ENCODE peak calls at places on chromosome 20, in five cellular contexts. Q, X, H, B and V are unnamed samples.

GRCh38 chr20:51767867-51768758 is at the start of gene ATP9A:
- DNase-seq in Q (peak), X (no peak), H (peak), B (no peak), V (no peak)

GRCh38 chr20:3000852-3001523 is 42.4 kb upstream of the GNRH2 start:
- DNase-seq in Q (peak), X (no peak), H (peak), B (no peak), V (peak)

GRCh38 chr20:43540673-43541060 is 18.2 kb upstream of the SGK2 start:
- DNase-seq in Q (no peak), X (no peak), H (no peak), B (no peak), V (no peak)

GRCh38 chr20:8094845-8095244 is 37.2 kb upstream of the PLCB1 start:
- DNase-seq in Q (no peak), X (no peak), H (peak), B (peak), V (no peak)

GRCh38 chr20:58023781-58024180 is 204.7 kb downstream of the ANKRD60 start:
- DNase-seq in Q (no peak), X (no peak), H (no peak), B (no peak), V (no peak)

GRCh38 chr20:56614196-56614595 is 14.9 kb upstream of the TFAP2C start:
- DNase-seq in Q (no peak), X (no peak), H (no peak), B (no peak), V (no peak)

GRCh38 chr20:4681971-4682370 is 39.7 kb upstream of the PRND start:
- DNase-seq in Q (no peak), X (no peak), H (peak), B (no peak), V (no peak)

GRCh38 chr20:41668057-41668749 is 50.0 kb upstream of the CHD6 start:
- DNase-seq in Q (no peak), X (no peak), H (no peak), B (no peak), V (no peak)

GRCh38 chr20:7503501-7503900 is 436.8 kb downstream of the HAO1 start:
- DNase-seq in Q (no peak), X (no peak), H (no peak), B (no peak), V (no peak)

GRCh38 chr20:1274485-1275313 is 8.6 kb downstream of the SNPH start:
- DNase-seq in Q (peak), X (no peak), H (no peak), B (no peak), V (peak)

GRCh38 chr20:14555676-14556075 is 218.3 kb upstream of the FLRT3 start:
- DNase-seq in Q (no peak), X (no peak), H (no peak), B (no peak), V (no peak)

GRCh38 chr20:37856932-37857660 is 45.8 kb upstream of the VSTM2L start:
- DNase-seq in Q (no peak), X (no peak), H (peak), B (no peak), V (no peak)

GRCh38 chr20:62258499-62259293 is 20.4 kb downstream of the OSBPL2 start:
- DNase-seq in Q (no peak), X (no peak), H (peak), B (no peak), V (no peak)
- TF ChIP-seq MXI1 in Q (no peak), X (no peak), H (peak), B (no peak), V (no peak)

GRCh38 chr20:59253325-59253724 is 47.1 kb upstream of the EDN3 start:
- DNase-seq in Q (no peak), X (no peak), H (no peak), B (no peak), V (no peak)
- TF ChIP-seq MXI1 in Q (no peak), X (no peak), H (no peak), B (no peak), V (no peak)

DNA sequence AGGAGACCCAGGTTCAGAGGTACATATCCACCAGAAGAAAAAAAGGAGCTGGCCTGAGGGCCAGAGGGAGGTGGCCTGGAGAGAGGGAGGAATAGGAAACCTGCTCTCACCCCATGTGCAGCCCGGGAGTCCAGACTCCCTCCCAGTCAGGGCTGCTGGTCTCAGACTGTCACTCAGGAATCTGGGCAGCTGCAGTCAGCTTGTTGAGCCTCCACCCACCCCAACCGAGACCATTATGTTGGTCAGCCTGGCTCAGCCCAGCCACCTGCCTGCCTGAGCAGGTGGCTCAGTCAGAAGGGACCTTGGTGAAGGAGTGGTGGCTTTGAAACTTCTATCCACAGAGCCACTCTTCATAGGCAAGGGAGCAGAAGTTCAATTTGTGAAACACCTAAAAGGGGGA is 53.3 kb upstream of the EPB41L1 start:
- DNase-seq in Q (no peak), X (no peak), H (no peak), B (no peak), V (no peak)
- TF ChIP-seq MXI1 in Q (no peak), X (no peak), H (no peak), B (no peak), V (no peak)

DNA sequence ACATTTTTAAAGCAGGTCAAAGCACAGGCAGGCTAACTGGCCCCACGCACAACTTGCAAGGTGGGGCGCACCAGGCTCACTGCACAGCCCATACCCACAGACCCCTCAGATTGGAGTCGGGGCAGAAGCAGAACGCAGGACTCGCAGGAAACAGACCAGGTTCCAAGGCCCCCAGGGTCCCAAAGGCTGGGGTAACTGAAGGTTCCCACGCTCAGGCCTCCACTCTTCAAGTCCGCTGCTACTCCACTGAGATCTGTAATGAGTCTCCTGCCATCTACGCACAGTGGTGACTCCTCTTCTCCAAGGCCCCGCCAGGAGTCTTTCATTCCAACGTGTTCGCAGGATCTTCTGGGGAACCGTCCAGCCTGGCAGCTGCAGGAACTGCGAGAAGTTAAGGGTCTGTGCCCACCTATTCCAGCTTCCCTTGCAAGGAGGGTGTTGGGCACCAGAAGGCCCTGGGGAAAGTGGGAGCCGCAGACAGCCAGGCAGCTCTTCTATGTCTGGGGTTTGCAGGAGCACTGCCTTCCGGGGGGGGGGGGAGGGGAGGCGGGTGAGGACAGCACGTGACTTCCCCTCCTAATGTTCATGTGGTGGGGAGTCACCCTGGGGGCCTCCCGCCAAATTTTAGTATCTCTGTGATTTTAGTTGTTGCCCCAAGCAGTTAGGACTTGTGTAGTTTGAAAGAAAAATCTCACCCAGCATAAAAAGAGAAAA is 2.0 kb upstream of the TAF4 start:
- DNase-seq in Q (peak), X (no peak), H (no peak), B (no peak), V (no peak)
- TF ChIP-seq MXI1 in Q (no peak), X (no peak), H (no peak), B (no peak), V (no peak)

GRCh38 chr20:47618479-47618878 is 116.8 kb downstream of the NCOA3 start:
- DNase-seq in Q (no peak), X (no peak), H (no peak), B (no peak), V (no peak)

GRCh38 chr20:47620808-47621805 is 119.4 kb downstream of the NCOA3 start:
- DNase-seq in Q (peak), X (peak), H (peak), B (peak), V (peak)

GRCh38 chr20:47627540-47627939 is 125.9 kb downstream of the NCOA3 start:
- DNase-seq in Q (no peak), X (no peak), H (no peak), B (no peak), V (no peak)

DNA sequence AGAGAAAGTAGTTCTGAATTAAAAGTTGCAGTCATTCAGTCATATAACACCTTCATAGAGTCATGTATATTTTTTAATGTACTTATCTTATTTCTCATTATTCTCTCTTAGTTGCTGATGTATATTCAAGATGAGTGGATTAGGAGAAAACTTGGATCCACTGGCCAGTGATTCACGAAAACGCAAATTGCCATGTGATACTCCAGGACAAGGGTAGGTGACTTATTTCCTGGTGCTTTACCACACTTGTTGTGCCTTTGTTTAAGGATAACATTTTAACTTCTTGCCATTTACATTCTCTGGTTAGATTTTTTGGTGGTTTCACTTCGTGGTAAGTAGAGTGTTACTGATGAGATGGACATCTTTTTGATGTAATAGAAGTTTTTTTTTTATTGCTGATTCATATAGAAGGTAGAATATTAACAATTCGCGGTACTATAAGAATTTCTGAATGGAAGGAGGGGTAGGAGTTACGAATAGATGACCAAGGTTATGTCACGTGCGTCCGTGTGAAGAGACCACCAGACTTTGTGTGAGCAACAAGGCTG is 120.5 kb downstream of the NCOA3 start:
- DNase-seq in Q (no peak), X (no peak), H (peak), B (no peak), V (no peak)
- TF ChIP-seq MXI1 in Q (no peak), X (no peak), H (no peak), B (no peak), V (no peak)

GRCh38 chr20:49187330-49188100 is 619 bp downstream of the STAU1 start:
- DNase-seq in Q (peak), X (no peak), H (no peak), B (no peak), V (peak)
- TF ChIP-seq MXI1 in Q (peak), X (no peak), H (no peak), B (peak), V (peak)

DNA sequence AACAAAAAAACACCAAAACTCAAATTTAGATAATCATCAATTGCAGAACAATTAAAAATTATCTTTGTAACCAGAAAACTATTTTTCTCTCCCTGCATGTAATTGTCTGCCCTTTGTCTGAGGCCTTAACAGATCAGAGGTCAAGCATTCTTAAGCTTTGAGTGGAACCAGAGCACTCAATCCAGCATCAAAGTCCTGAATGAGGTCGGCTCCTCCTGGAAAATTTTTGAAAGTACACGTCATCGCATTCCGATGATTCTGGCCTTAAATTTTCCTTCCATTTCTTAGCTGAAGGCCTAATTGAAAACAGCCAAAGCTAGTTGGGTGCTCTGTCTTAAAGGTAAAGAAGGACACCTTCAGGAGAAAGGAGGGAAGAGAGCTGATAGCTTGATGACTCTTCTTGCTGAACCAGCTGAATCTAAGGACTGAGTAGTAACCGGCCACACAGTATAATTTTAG is 510.2 kb upstream of the SULF2 start:
- DNase-seq in Q (no peak), X (no peak), H (peak), B (peak), V (no peak)
- TF ChIP-seq MXI1 in Q (no peak), X (no peak), H (no peak), B (no peak), V (no peak)

GRCh38 chr20:36400901-36401300 is 94.8 kb downstream of the DLGAP4 start:
- DNase-seq in Q (peak), X (no peak), H (no peak), B (no peak), V (no peak)
- TF ChIP-seq MXI1 in Q (no peak), X (no peak), H (no peak), B (no peak), V (no peak)

GRCh38 chr20:34755367-34755766 is 51.2 kb downstream of the TP53INP2 start:
- DNase-seq in Q (no peak), X (peak), H (no peak), B (no peak), V (no peak)
- TF ChIP-seq MXI1 in Q (no peak), X (no peak), H (no peak), B (no peak), V (no peak)

GRCh38 chr20:63369724-63370622 is 8.8 kb upstream of the CHRNA4 start:
- DNase-seq in Q (no peak), X (no peak), H (no peak), B (no peak), V (no peak)
- TF ChIP-seq MXI1 in Q (no peak), X (no peak), H (no peak), B (no peak), V (no peak)